ENCODE peak calls at places on chromosomes 5 and 9, in four cellular contexts. H is GM19239, V is RPMI8226, F is C1 segment of cervical spinal cord. P is an unnamed sample.

GRCh38 chr5:110255194-110255593 is 471.3 kb downstream of the TMEM232 start:
- DNase-seq in H (no peak), V (no peak), F (no peak), P (no peak)

GRCh38 chr5:163574477-163575440 is 69.3 kb downstream of the MAT2B start:
- DNase-seq in H (no peak), V (no peak), F (no peak), P (no peak)

GRCh38 chr5:181160144-181160754 is 12.9 kb downstream of the OR2V2 start:
- DNase-seq in H (no peak), V (peak), F (no peak), P (peak)

GRCh38 chr9:33468797-33469621 is 4.7 kb downstream of the NOL6 start:
- DNase-seq in F (no peak), H (no peak), V (no peak), P (no peak)

GRCh38 chr5:170704417-170705195 is 78.9 kb upstream of the GABRP start:
- DNase-seq in H (no peak), F (no peak), V (no peak), P (no peak)

GRCh38 chr5:87361031-87361443 is 51.7 kb downstream of the CCNH start:
- DNase-seq in V (no peak), F (no peak), H (no peak), P (no peak)

GRCh38 chr9:134211811-134212460 is 47.6 kb upstream of the RNU6ATAC start:
- DNase-seq in F (no peak), V (no peak), H (no peak), P (no peak)

GRCh38 chr5:177309351-177310191 is 2.1 kb downstream of the MXD3 start:
- DNase-seq in F (no peak), V (peak), H (no peak), P (peak)

GRCh38 chr5:15425802-15426201 is 74.2 kb upstream of the FBXL7 start:
- DNase-seq in V (no peak), H (no peak), F (no peak), P (no peak)

GRCh38 chr5:165209101-165209727 is 1703.8 kb downstream of the MAT2B start:
- DNase-seq in F (no peak), V (peak), H (peak), P (no peak)

GRCh38 chr9:88766778-88767503 is 224.3 kb upstream of the S1PR3 start:
- DNase-seq in V (no peak), H (no peak), F (no peak), P (no peak)

GRCh38 chr5:8756498-8757084 is 789.3 kb downstream of the SEMA5A start:
- DNase-seq in F (no peak), H (no peak), V (peak), P (no peak)

GRCh38 chr9:132099741-132100407 is 20.2 kb upstream of the MED27 start:
- DNase-seq in F (no peak), H (no peak), V (no peak), P (no peak)

GRCh38 chr9:123337971-123338370 is 18.0 kb upstream of the CRB2 start:
- DNase-seq in F (no peak), V (no peak), H (no peak), P (no peak)

GRCh38 chr5:103674739-103675138 is 112.2 kb upstream of the NUDT12 start:
- DNase-seq in V (no peak), H (no peak), F (no peak), P (no peak)

GRCh38 chr5:6190838-6191237 is 187.5 kb downstream of the MED10 start:
- DNase-seq in F (no peak), V (no peak), H (no peak), P (no peak)

GRCh38 chr9:100108572-100108971 is 9.5 kb downstream of the INVS start:
- DNase-seq in H (no peak), V (no peak), F (no peak), P (no peak)

GRCh38 chr9:136799079-136799853 is 3.1 kb downstream of the CCDC183 start:
- DNase-seq in V (no peak), H (no peak), F (no peak), P (no peak)

GRCh38 chr5:33049845-33050244 is 338.7 kb downstream of the NPR3 start:
- DNase-seq in H (no peak), F (no peak), V (no peak), P (no peak)

GRCh38 chr5:137264041-137264440 is 235.1 kb downstream of the SPOCK1 start:
- DNase-seq in V (no peak), F (no peak), H (no peak), P (no peak)

P was measured in activated gamma-delta T cell treated with Interleukin-2 at 50 U/mL for 16 hours.